ENCODE peak calls at places on chromosomes 3 and 15, in eight cellular contexts. H, G, W, B, P, R, X and T are unnamed samples.

GRCh38 chr3:36434682-36435426 is 54.5 kb downstream of the STAC start:
- DNase-seq in H (no peak), G (no peak), W (no peak), B (no peak), P (no peak), R (no peak), X (no peak), T (no peak)

GRCh38 chr3:105232536-105232935 is 134.2 kb upstream of the ALCAM start:
- DNase-seq in H (no peak), G (no peak), W (no peak), B (no peak), P (no peak), R (no peak), X (no peak), T (no peak)

GRCh38 chr3:71309342-71309741 is 274.2 kb downstream of the FOXP1 start:
- DNase-seq in H (no peak), G (no peak), W (no peak), B (no peak), P (no peak), R (no peak), X (no peak), T (no peak)

GRCh38 chr3:8237893-8238292 is 263.7 kb upstream of the LMCD1 start:
- DNase-seq in H (no peak), G (no peak), W (no peak), B (no peak), P (no peak), R (no peak), X (no peak), T (no peak)

GRCh38 chr3:127064391-127065137 is 81.6 kb downstream of the PLXNA1 start:
- DNase-seq in H (no peak), G (no peak), W (no peak), B (peak), P (no peak), R (peak), X (peak), T (no peak)

GRCh38 chr3:186598108-186598784 is 14.6 kb upstream of the AHSG start:
- DNase-seq in H (no peak), G (no peak), W (no peak), B (no peak), P (no peak), R (no peak), X (no peak), T (no peak)

GRCh38 chr3:186618318-186618938 is 5.6 kb downstream of the AHSG start:
- DNase-seq in H (no peak), G (no peak), W (no peak), B (no peak), P (no peak), R (no peak), X (no peak), T (no peak)

GRCh38 chr3:152026033-152026556 is 152.7 kb downstream of the SUCNR1 start:
- DNase-seq in H (no peak), G (no peak), W (no peak), B (no peak), P (no peak), R (peak), X (no peak), T (no peak)

GRCh38 chr15:82045179-82045891 is 483 bp downstream of the MEX3B start:
- DNase-seq in H (no peak), G (peak), W (no peak), B (no peak), P (peak), R (peak), X (peak), T (no peak)
- TF ChIP-seq EP300 in H (no peak), G (no peak), W (no peak), B (no peak), P (no peak), R (peak), X (no peak), T (no peak)

GRCh38 chr15:44536298-44536961 is 517 bp upstream of the EIF3J start:
- DNase-seq in H (peak), G (peak), W (no peak), B (peak), P (no peak), R (peak), X (no peak), T (peak)
- TF ChIP-seq CTCF in H (peak), G (peak), W (peak), B (peak), P (peak), R (no peak), X (peak), T (peak)

DNA sequence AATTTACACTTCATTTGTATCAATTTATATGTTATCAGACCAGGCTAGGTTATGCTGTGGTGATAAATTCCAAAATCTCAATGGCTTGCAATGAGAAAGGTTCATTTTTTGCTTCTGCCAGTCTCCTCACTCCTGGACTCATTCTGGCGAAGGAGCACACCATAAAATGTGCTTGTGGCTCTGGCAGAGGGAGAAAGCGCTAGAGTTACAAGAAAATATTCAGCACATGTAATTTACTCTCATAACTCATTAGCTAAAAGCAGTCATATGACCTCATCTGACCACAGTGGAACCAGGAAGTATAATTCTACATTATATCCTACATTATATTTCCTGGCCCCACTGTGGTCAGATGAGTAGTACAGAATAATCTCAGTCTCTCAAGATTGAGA is 193.8 kb downstream of the BCHE start:
- DNase-seq in H (no peak), G (no peak), W (no peak), B (no peak), P (no peak), R (no peak), X (no peak), T (no peak)
- TF ChIP-seq EP300 in H (no peak), G (no peak), W (no peak), B (no peak), P (no peak), R (no peak), X (no peak), T (no peak)

GRCh38 chr3:128784228-128784627 is 58.2 kb downstream of the RAB7A start:
- DNase-seq in H (no peak), G (no peak), W (no peak), B (peak), P (no peak), R (peak), X (no peak), T (no peak)
- TF ChIP-seq CTCF in H (no peak), G (no peak), W (peak), B (peak), P (no peak), R (no peak), X (no peak), T (no peak)